ENCODE peak calls at places on chromosomes 7 and 10, in seven cellular contexts. One of them, this sample, is unnamed.

GRCh38 chr10:97053285-97053684 is 132.5 kb downstream of the SLIT1 start:
- DNase-seq in Panc1: no peak
- DNase-seq in endothelial cell of umbilical vein: no peak
- DNase-seq in GM12891: no peak
- DNase-seq in transverse colon: no peak
- DNase-seq in sigmoid colon: no peak
- DNase-seq in HCT116: no peak
- DNase-seq in this sample: no peak

GRCh38 chr7:63067897-63068585 is 930.6 kb upstream of the ZNF722 start:
- DNase-seq in Panc1: no peak
- DNase-seq in GM12891: no peak
- DNase-seq in endothelial cell of umbilical vein: no peak
- DNase-seq in HCT116: no peak
- DNase-seq in transverse colon: no peak
- DNase-seq in sigmoid colon: no peak
- DNase-seq in this sample: no peak

GRCh38 chr7:6384327-6384726 is 63.4 kb downstream of the DAGLB start:
- DNase-seq in GM12891: no peak
- DNase-seq in transverse colon: no peak
- DNase-seq in HCT116: no peak
- DNase-seq in sigmoid colon: no peak
- DNase-seq in Panc1: no peak
- DNase-seq in endothelial cell of umbilical vein: no peak
- DNase-seq in this sample: no peak

GRCh38 chr7:80924090-80924489 is 5.2 kb upstream of the SEMA3C start:
- DNase-seq in GM12891: no peak
- DNase-seq in HCT116: no peak
- DNase-seq in sigmoid colon: no peak
- DNase-seq in Panc1: no peak
- DNase-seq in transverse colon: no peak
- DNase-seq in endothelial cell of umbilical vein: no peak
- DNase-seq in this sample: no peak

GRCh38 chr10:19620867-19621266 is 195.4 kb upstream of the PLXDC2 start:
- DNase-seq in sigmoid colon: no peak
- DNase-seq in transverse colon: no peak
- DNase-seq in endothelial cell of umbilical vein: no peak
- DNase-seq in HCT116: no peak
- DNase-seq in GM12891: no peak
- DNase-seq in Panc1: no peak
- DNase-seq in this sample: no peak

GRCh38 chr10:48811461-48811860 is 126.8 kb downstream of the WDFY4 start:
- DNase-seq in sigmoid colon: no peak
- DNase-seq in HCT116: no peak
- DNase-seq in GM12891: no peak
- DNase-seq in endothelial cell of umbilical vein: no peak
- DNase-seq in transverse colon: no peak
- DNase-seq in Panc1: no peak
- DNase-seq in this sample: no peak

GRCh38 chr10:35565602-35566061 is 39.5 kb upstream of the GJD4 start:
- DNase-seq in GM12891: no peak
- DNase-seq in Panc1: no peak
- DNase-seq in transverse colon: no peak
- DNase-seq in endothelial cell of umbilical vein: no peak
- DNase-seq in HCT116: no peak
- DNase-seq in sigmoid colon: no peak
- DNase-seq in this sample: no peak

GRCh38 chr10:128498378-128498730 is 372.1 kb upstream of the MKI67 start:
- DNase-seq in HCT116: no peak
- DNase-seq in sigmoid colon: no peak
- DNase-seq in GM12891: no peak
- DNase-seq in Panc1: no peak
- DNase-seq in endothelial cell of umbilical vein: no peak
- DNase-seq in transverse colon: no peak
- DNase-seq in this sample: no peak

GRCh38 chr7:151251926-151252835 is 3.7 kb upstream of the SMARCD3 start:
- DNase-seq in GM12891: no peak
- DNase-seq in Panc1: no peak
- DNase-seq in sigmoid colon: peak
- DNase-seq in endothelial cell of umbilical vein: peak
- DNase-seq in HCT116: no peak
- DNase-seq in transverse colon: peak
- DNase-seq in this sample: no peak

GRCh38 chr7:152050547-152050971 is 25.1 kb downstream of the GALNT11 start:
- DNase-seq in endothelial cell of umbilical vein: no peak
- DNase-seq in HCT116: no peak
- DNase-seq in Panc1: no peak
- DNase-seq in sigmoid colon: no peak
- DNase-seq in GM12891: no peak
- DNase-seq in transverse colon: no peak
- DNase-seq in this sample: no peak

GRCh38 chr10:103204353-103205255 is 11.5 kb upstream of the NT5C2 start:
- DNase-seq in endothelial cell of umbilical vein: no peak
- DNase-seq in sigmoid colon: no peak
- DNase-seq in Panc1: no peak
- DNase-seq in HCT116: no peak
- DNase-seq in GM12891: no peak
- DNase-seq in transverse colon: no peak
- DNase-seq in this sample: no peak

GRCh38 chr7:13188236-13188635 is 500.8 kb downstream of the ARL4A start:
- DNase-seq in transverse colon: no peak
- DNase-seq in HCT116: no peak
- DNase-seq in Panc1: no peak
- DNase-seq in endothelial cell of umbilical vein: no peak
- DNase-seq in sigmoid colon: no peak
- DNase-seq in GM12891: no peak
- DNase-seq in this sample: no peak

GRCh38 chr10:79018591-79019011 is 50.2 kb upstream of the ZMIZ1 start:
- DNase-seq in endothelial cell of umbilical vein: no peak
- DNase-seq in GM12891: no peak
- DNase-seq in transverse colon: no peak
- DNase-seq in Panc1: no peak
- DNase-seq in sigmoid colon: peak
- DNase-seq in HCT116: no peak
- DNase-seq in this sample: no peak

GRCh38 chr7:131654668-131655326 is 98.4 kb upstream of the PODXL start:
- DNase-seq in GM12891: peak
- DNase-seq in HCT116: peak
- DNase-seq in Panc1: peak
- DNase-seq in sigmoid colon: peak
- DNase-seq in endothelial cell of umbilical vein: peak
- DNase-seq in transverse colon: peak
- DNase-seq in this sample: peak

GRCh38 chr7:131652194-131652593 is 95.8 kb upstream of the PODXL start:
- DNase-seq in Panc1: no peak
- DNase-seq in transverse colon: no peak
- DNase-seq in GM12891: no peak
- DNase-seq in endothelial cell of umbilical vein: no peak
- DNase-seq in sigmoid colon: no peak
- DNase-seq in HCT116: no peak
- DNase-seq in this sample: no peak

GRCh38 chr7:131652934-131653333 is 96.5 kb upstream of the PODXL start:
- DNase-seq in HCT116: no peak
- DNase-seq in sigmoid colon: no peak
- DNase-seq in transverse colon: no peak
- DNase-seq in endothelial cell of umbilical vein: no peak
- DNase-seq in GM12891: no peak
- DNase-seq in Panc1: no peak
- DNase-seq in this sample: no peak

GRCh38 chr7:131654249-131654558 is 97.8 kb upstream of the PODXL start:
- DNase-seq in Panc1: no peak
- DNase-seq in GM12891: no peak
- DNase-seq in HCT116: no peak
- DNase-seq in transverse colon: no peak
- DNase-seq in sigmoid colon: no peak
- DNase-seq in endothelial cell of umbilical vein: no peak
- DNase-seq in this sample: no peak

DNA sequence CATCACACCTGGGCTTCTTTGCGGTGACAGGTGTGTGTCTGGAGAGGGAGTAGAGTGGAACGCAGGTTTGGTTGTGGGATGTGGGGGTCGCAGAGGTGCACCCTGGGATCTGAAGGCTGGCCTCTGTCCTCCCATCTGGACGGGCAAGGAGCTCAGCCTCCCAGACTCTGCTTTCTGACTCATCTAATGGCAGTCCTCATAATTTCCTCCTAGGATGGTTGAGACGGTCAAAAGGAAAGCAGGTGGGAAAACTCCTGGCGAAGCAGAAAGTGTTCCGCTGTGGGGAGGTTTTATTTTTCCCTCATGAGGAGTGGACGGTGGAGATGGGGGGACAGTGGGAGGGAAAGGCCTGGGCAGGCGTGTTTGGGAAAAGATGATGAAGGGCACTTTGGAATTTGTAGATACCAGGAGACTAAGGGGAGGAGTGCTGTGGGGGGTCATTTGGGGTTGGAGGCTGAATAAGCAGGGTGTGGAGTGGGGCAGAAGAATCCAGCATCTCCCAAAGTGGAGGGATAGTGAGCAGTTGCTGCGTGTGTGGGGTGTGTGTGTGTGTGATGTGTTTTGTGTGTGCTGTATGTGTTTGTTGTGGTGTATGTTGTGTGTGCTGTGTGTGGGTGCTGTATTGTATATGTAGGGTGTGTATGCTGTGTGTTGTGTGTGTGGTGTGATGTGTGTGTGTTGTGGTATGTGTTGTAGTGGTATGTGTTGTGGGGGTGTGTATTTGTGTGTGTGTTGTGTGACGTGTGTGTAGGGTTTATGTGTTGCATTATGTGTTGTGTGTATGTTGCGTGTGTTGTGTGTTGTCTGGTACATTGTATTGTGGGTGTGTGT is 97.2 kb upstream of the PODXL start:
- DNase-seq in sigmoid colon: no peak
- DNase-seq in GM12891: no peak
- DNase-seq in endothelial cell of umbilical vein: no peak
- DNase-seq in HCT116: no peak
- DNase-seq in transverse colon: no peak
- DNase-seq in Panc1: no peak
- DNase-seq in this sample: no peak
- TF ChIP-seq POLR2AphosphoS5 in sigmoid colon: no peak
- TF ChIP-seq POLR2AphosphoS5 in GM12891: no peak
- TF ChIP-seq POLR2AphosphoS5 in endothelial cell of umbilical vein: no peak
- TF ChIP-seq POLR2AphosphoS5 in HCT116: no peak
- TF ChIP-seq POLR2AphosphoS5 in transverse colon: no peak
- TF ChIP-seq POLR2AphosphoS5 in Panc1: no peak
- TF ChIP-seq POLR2AphosphoS5 in this sample: no peak

GRCh38 chr10:117274509-117274908 is 33.6 kb downstream of the SLC18A2 start:
- DNase-seq in endothelial cell of umbilical vein: no peak
- DNase-seq in GM12891: no peak
- DNase-seq in Panc1: no peak
- DNase-seq in sigmoid colon: no peak
- DNase-seq in HCT116: no peak
- DNase-seq in transverse colon: no peak
- DNase-seq in this sample: no peak
- TF ChIP-seq POLR2AphosphoS5 in endothelial cell of umbilical vein: no peak
- TF ChIP-seq POLR2AphosphoS5 in GM12891: no peak
- TF ChIP-seq POLR2AphosphoS5 in Panc1: no peak
- TF ChIP-seq POLR2AphosphoS5 in sigmoid colon: no peak
- TF ChIP-seq POLR2AphosphoS5 in HCT116: no peak
- TF ChIP-seq POLR2AphosphoS5 in transverse colon: no peak
- TF ChIP-seq POLR2AphosphoS5 in this sample: peak

GRCh38 chr10:118195729-118196128 is 146.4 kb downstream of the FAM204A start:
- DNase-seq in transverse colon: no peak
- DNase-seq in Panc1: no peak
- DNase-seq in HCT116: no peak
- DNase-seq in sigmoid colon: no peak
- DNase-seq in GM12891: no peak
- DNase-seq in endothelial cell of umbilical vein: no peak
- DNase-seq in this sample: no peak
- TF ChIP-seq POLR2AphosphoS5 in transverse colon: no peak
- TF ChIP-seq POLR2AphosphoS5 in Panc1: no peak
- TF ChIP-seq POLR2AphosphoS5 in HCT116: no peak
- TF ChIP-seq POLR2AphosphoS5 in sigmoid colon: no peak
- TF ChIP-seq POLR2AphosphoS5 in GM12891: no peak
- TF ChIP-seq POLR2AphosphoS5 in endothelial cell of umbilical vein: no peak
- TF ChIP-seq POLR2AphosphoS5 in this sample: no peak

GRCh38 chr10:18142151-18142550 is 1.9 kb downstream of the CACNB2 start:
- DNase-seq in Panc1: no peak
- DNase-seq in HCT116: no peak
- DNase-seq in GM12891: no peak
- DNase-seq in sigmoid colon: no peak
- DNase-seq in endothelial cell of umbilical vein: no peak
- DNase-seq in transverse colon: no peak
- DNase-seq in this sample: no peak

GRCh38 chr10:18137111-18137510 is 3.1 kb upstream of the CACNB2 start:
- DNase-seq in transverse colon: no peak
- DNase-seq in Panc1: no peak
- DNase-seq in GM12891: no peak
- DNase-seq in sigmoid colon: no peak
- DNase-seq in HCT116: no peak
- DNase-seq in endothelial cell of umbilical vein: no peak
- DNase-seq in this sample: no peak

GRCh38 chr10:18136056-18136916 is 3.9 kb upstream of the CACNB2 start:
- DNase-seq in sigmoid colon: no peak
- DNase-seq in transverse colon: no peak
- DNase-seq in GM12891: no peak
- DNase-seq in endothelial cell of umbilical vein: no peak
- DNase-seq in Panc1: no peak
- DNase-seq in HCT116: no peak
- DNase-seq in this sample: no peak

GRCh38 chr10:18140957-18141888 is 999 bp downstream of the CACNB2 start:
- DNase-seq in sigmoid colon: peak
- DNase-seq in transverse colon: peak
- DNase-seq in HCT116: no peak
- DNase-seq in GM12891: peak
- DNase-seq in Panc1: no peak
- DNase-seq in endothelial cell of umbilical vein: no peak
- DNase-seq in this sample: no peak

GRCh38 chr10:18140149-18140956 is at the start of gene CACNB2:
- DNase-seq in endothelial cell of umbilical vein: no peak
- DNase-seq in sigmoid colon: peak
- DNase-seq in HCT116: no peak
- DNase-seq in transverse colon: peak
- DNase-seq in GM12891: peak
- DNase-seq in Panc1: no peak
- DNase-seq in this sample: no peak
- TF ChIP-seq POLR2AphosphoS5 in endothelial cell of umbilical vein: no peak
- TF ChIP-seq POLR2AphosphoS5 in sigmoid colon: peak
- TF ChIP-seq POLR2AphosphoS5 in HCT116: no peak
- TF ChIP-seq POLR2AphosphoS5 in transverse colon: peak
- TF ChIP-seq POLR2AphosphoS5 in GM12891: no peak
- TF ChIP-seq POLR2AphosphoS5 in Panc1: no peak
- TF ChIP-seq POLR2AphosphoS5 in this sample: no peak

GRCh38 chr7:65980478-65981250 is 1.3 kb downstream of the GUSB start:
- DNase-seq in sigmoid colon: peak
- DNase-seq in Panc1: no peak
- DNase-seq in transverse colon: peak
- DNase-seq in HCT116: no peak
- DNase-seq in endothelial cell of umbilical vein: peak
- DNase-seq in GM12891: peak
- DNase-seq in this sample: peak
- TF ChIP-seq POLR2AphosphoS5 in sigmoid colon: no peak
- TF ChIP-seq POLR2AphosphoS5 in Panc1: no peak
- TF ChIP-seq POLR2AphosphoS5 in transverse colon: no peak
- TF ChIP-seq POLR2AphosphoS5 in HCT116: no peak
- TF ChIP-seq POLR2AphosphoS5 in endothelial cell of umbilical vein: no peak
- TF ChIP-seq POLR2AphosphoS5 in GM12891: peak
- TF ChIP-seq POLR2AphosphoS5 in this sample: peak

GRCh38 chr10:133419211-133419950 is 5.0 kb downstream of the SPRN start:
- DNase-seq in transverse colon: no peak
- DNase-seq in GM12891: no peak
- DNase-seq in HCT116: no peak
- DNase-seq in sigmoid colon: no peak
- DNase-seq in endothelial cell of umbilical vein: no peak
- DNase-seq in Panc1: no peak
- DNase-seq in this sample: no peak
- TF ChIP-seq POLR2AphosphoS5 in transverse colon: no peak
- TF ChIP-seq POLR2AphosphoS5 in GM12891: no peak
- TF ChIP-seq POLR2AphosphoS5 in HCT116: no peak
- TF ChIP-seq POLR2AphosphoS5 in sigmoid colon: no peak
- TF ChIP-seq POLR2AphosphoS5 in endothelial cell of umbilical vein: no peak
- TF ChIP-seq POLR2AphosphoS5 in Panc1: no peak
- TF ChIP-seq POLR2AphosphoS5 in this sample: no peak